ENCODE peak calls at places on chromosome 10, in eight cellular contexts. T is Calu3, F is WTC11, W is B cell, Z is tibial artery, H is thoracic aorta, S is endothelial cell, M is coronary artery. L is an unnamed sample.

GRCh38 chr10:112810651-112811215 is 139.3 kb upstream of the TCF7L2 start:
- DNase-seq in T (no peak), F (no peak), W (no peak), Z (peak), H (no peak), S (no peak), M (no peak), L (no peak)

GRCh38 chr10:780536-781524 is 91.4 kb upstream of the DIP2C start:
- DNase-seq in T (no peak), F (peak), W (no peak), Z (no peak), H (no peak), S (no peak), M (no peak), L (no peak)

GRCh38 chr10:110567201-110568054 is at the start of gene SMC3:
- DNase-seq in T (peak), F (peak), W (peak), Z (peak), H (peak), S (peak), M (peak), L (peak)

GRCh38 chr10:1377756-1378397 is 321.7 kb downstream of the WDR37 start:
- DNase-seq in T (no peak), F (no peak), W (no peak), Z (no peak), H (no peak), S (peak), M (peak), L (no peak)

GRCh38 chr10:79376078-79376628 is 28.9 kb downstream of the PPIF start:
- DNase-seq in T (no peak), F (no peak), W (no peak), Z (no peak), H (no peak), S (no peak), M (no peak), L (no peak)

GRCh38 chr10:6144609-6145413 is 56.0 kb downstream of the RBM17 start:
- DNase-seq in T (peak), F (peak), W (peak), Z (peak), H (peak), S (peak), M (peak), L (peak)

GRCh38 chr10:79070091-79070610 is 1.4 kb downstream of the ZMIZ1 start:
- DNase-seq in T (peak), F (peak), W (no peak), Z (no peak), H (no peak), S (peak), M (peak), L (peak)

GRCh38 chr10:90945496-90946070 is 24.7 kb upstream of the ANKRD1 start:
- DNase-seq in T (no peak), F (no peak), W (no peak), Z (no peak), H (no peak), S (no peak), M (no peak), L (no peak)

GRCh38 chr10:283916-284356 is 148.7 kb downstream of the ZMYND11 start:
- DNase-seq in T (no peak), F (no peak), W (peak), Z (no peak), H (no peak), S (no peak), M (no peak), L (no peak)

GRCh38 chr10:47140752-47141348 is 159.1 kb upstream of the GDF10 start:
- DNase-seq in T (no peak), F (no peak), W (no peak), Z (no peak), H (no peak), S (no peak), M (no peak), L (no peak)

GRCh38 chr10:47409866-47410256 is 25.8 kb upstream of the ZNF488 start:
- DNase-seq in T (no peak), F (no peak), W (no peak), Z (no peak), H (no peak), S (no peak), M (no peak), L (no peak)

GRCh38 chr10:61899997-61900828 is 1.3 kb upstream of the ARID5B start:
- DNase-seq in T (peak), F (peak), W (peak), Z (peak), H (no peak), S (peak), M (peak), L (peak)

GRCh38 chr10:79038841-79039201 is 29.9 kb upstream of the ZMIZ1 start:
- DNase-seq in T (no peak), F (peak), W (peak), Z (peak), H (no peak), S (no peak), M (no peak), L (peak)

GRCh38 chr10:125774581-125775191 is 935 bp downstream of the MMP21 start:
- DNase-seq in T (no peak), F (no peak), W (no peak), Z (no peak), H (no peak), S (no peak), M (no peak), L (no peak)

GRCh38 chr10:75502389-75502788 is 71.0 kb downstream of the LRMDA start:
- DNase-seq in T (no peak), F (no peak), W (no peak), Z (no peak), H (no peak), S (no peak), M (no peak), L (no peak)

GRCh38 chr10:61623101-61623500 is 39.6 kb upstream of the CABCOCO1 start:
- DNase-seq in T (no peak), F (no peak), W (no peak), Z (no peak), H (no peak), S (no peak), M (no peak), L (no peak)

GRCh38 chr10:61840403-61840802 is 61.1 kb upstream of the ARID5B start:
- DNase-seq in T (no peak), F (no peak), W (no peak), Z (no peak), H (no peak), S (no peak), M (no peak), L (no peak)

GRCh38 chr10:124332426-124332825 is 86.3 kb downstream of the OAT start:
- DNase-seq in T (no peak), F (no peak), W (peak), Z (no peak), H (no peak), S (no peak), M (no peak), L (no peak)

GRCh38 chr10:132335189-132336063 is 3.4 kb downstream of the LRRC27 start:
- DNase-seq in T (no peak), F (no peak), W (no peak), Z (peak), H (no peak), S (no peak), M (no peak), L (no peak)

GRCh38 chr10:73553316-73553715 is 37.8 kb downstream of the USP54 start:
- DNase-seq in T (no peak), F (no peak), W (no peak), Z (no peak), H (no peak), S (no peak), M (no peak), L (no peak)

GRCh38 chr10:48448796-48449195 is 142.3 kb downstream of the MAPK8 start:
- DNase-seq in T (no peak), F (no peak), W (no peak), Z (peak), H (no peak), S (no peak), M (no peak), L (no peak)

GRCh38 chr10:61971016-61971350 is 69.5 kb downstream of the ARID5B start:
- DNase-seq in T (no peak), F (no peak), W (no peak), Z (no peak), H (no peak), S (no peak), M (no peak), L (no peak)

GRCh38 chr10:71005337-71006305 is 117.3 kb upstream of the PCBD1 start:
- DNase-seq in T (no peak), F (no peak), W (no peak), Z (no peak), H (no peak), S (no peak), M (no peak), L (no peak)

GRCh38 chr10:62426086-62426485 is 51.9 kb downstream of the ZNF365 start:
- DNase-seq in T (peak), F (no peak), W (no peak), Z (no peak), H (no peak), S (no peak), M (no peak), L (no peak)

GRCh38 chr10:22252286-22252800 is 34.5 kb upstream of the EBLN1 start:
- DNase-seq in T (peak), F (peak), W (peak), Z (peak), H (no peak), S (peak), M (peak), L (peak)

GRCh38 chr10:109454691-109455090 is 468.6 kb downstream of the XPNPEP1 start:
- DNase-seq in T (no peak), F (no peak), W (no peak), Z (no peak), H (no peak), S (no peak), M (no peak), L (no peak)

GRCh38 chr10:114271014-114271778 is 32.1 kb downstream of the VWA2 start:
- DNase-seq in T (peak), F (no peak), W (no peak), Z (no peak), H (no peak), S (no peak), M (no peak), L (no peak)

GRCh38 chr10:23399701-23400144 is 39.2 kb upstream of the OTUD1 start:
- DNase-seq in T (no peak), F (no peak), W (no peak), Z (no peak), H (no peak), S (no peak), M (no peak), L (no peak)

GRCh38 chr10:30755474-30755873 is 125.9 kb upstream of the LYZL2 start:
- DNase-seq in T (no peak), F (no peak), W (no peak), Z (no peak), H (no peak), S (no peak), M (no peak), L (no peak)

GRCh38 chr10:44574596-44575480 is 189.9 kb upstream of the CXCL12 start:
- DNase-seq in T (no peak), F (no peak), W (no peak), Z (no peak), H (no peak), S (no peak), M (peak), L (no peak)

GRCh38 chr10:92550924-92551323 is 23.0 kb downstream of the IDE start:
- DNase-seq in T (no peak), F (no peak), W (no peak), Z (no peak), H (no peak), S (no peak), M (no peak), L (no peak)
- TF ChIP-seq CTCF in T (no peak), F (no peak), W (no peak), Z (no peak), H (no peak), S (peak), M (no peak), L (no peak)

GRCh38 chr10:52567247-52567580 is 205.4 kb downstream of the MBL2 start:
- DNase-seq in T (no peak), F (no peak), W (no peak), Z (no peak), H (no peak), S (no peak), M (no peak), L (no peak)

GRCh38 chr10:52570490-52570889 is 202.1 kb downstream of the MBL2 start:
- DNase-seq in T (no peak), F (no peak), W (no peak), Z (no peak), H (no peak), S (no peak), M (no peak), L (no peak)

GRCh38 chr10:52568309-52568708 is 204.3 kb downstream of the MBL2 start:
- DNase-seq in T (no peak), F (no peak), W (no peak), Z (no peak), H (no peak), S (no peak), M (no peak), L (no peak)

GRCh38 chr10:52563361-52563760 is 209.2 kb downstream of the MBL2 start:
- DNase-seq in T (no peak), F (no peak), W (no peak), Z (no peak), H (no peak), S (no peak), M (no peak), L (no peak)

GRCh38 chr10:52566471-52567246 is 205.9 kb downstream of the MBL2 start:
- DNase-seq in T (peak), F (no peak), W (no peak), Z (no peak), H (no peak), S (peak), M (no peak), L (no peak)
- TF ChIP-seq CTCF in T (peak), F (peak), W (no peak), Z (no peak), H (peak), S (peak), M (no peak), L (peak)

GRCh38 chr10:80459047-80459865 is 5.1 kb downstream of the TSPAN14 start:
- DNase-seq in T (peak), F (peak), W (peak), Z (peak), H (no peak), S (no peak), M (no peak), L (no peak)
- TF ChIP-seq CTCF in T (no peak), F (no peak), W (no peak), Z (no peak), H (no peak), S (no peak), M (no peak), L (no peak)

GRCh38 chr10:17847586-17848296 is 38.6 kb downstream of the MRC1 start:
- DNase-seq in T (no peak), F (no peak), W (no peak), Z (no peak), H (no peak), S (no peak), M (no peak), L (no peak)
- TF ChIP-seq CTCF in T (peak), F (no peak), W (peak), Z (peak), H (peak), S (peak), M (no peak), L (peak)

GRCh38 chr10:133391761-133392518 is 2.0 kb upstream of the MTG1 start:
- DNase-seq in T (no peak), F (no peak), W (no peak), Z (no peak), H (no peak), S (no peak), M (no peak), L (no peak)

GRCh38 chr10:133394801-133395221 is 854 bp downstream of the MTG1 start:
- DNase-seq in T (no peak), F (no peak), W (no peak), Z (no peak), H (no peak), S (no peak), M (no peak), L (no peak)

GRCh38 chr10:133396035-133396624 is 2.2 kb downstream of the MTG1 start:
- DNase-seq in T (no peak), F (no peak), W (no peak), Z (no peak), H (no peak), S (no peak), M (peak), L (no peak)

GRCh38 chr10:133393401-133394063 is 425 bp upstream of the MTG1 start:
- DNase-seq in T (no peak), F (no peak), W (no peak), Z (no peak), H (no peak), S (peak), M (no peak), L (no peak)

DNA sequence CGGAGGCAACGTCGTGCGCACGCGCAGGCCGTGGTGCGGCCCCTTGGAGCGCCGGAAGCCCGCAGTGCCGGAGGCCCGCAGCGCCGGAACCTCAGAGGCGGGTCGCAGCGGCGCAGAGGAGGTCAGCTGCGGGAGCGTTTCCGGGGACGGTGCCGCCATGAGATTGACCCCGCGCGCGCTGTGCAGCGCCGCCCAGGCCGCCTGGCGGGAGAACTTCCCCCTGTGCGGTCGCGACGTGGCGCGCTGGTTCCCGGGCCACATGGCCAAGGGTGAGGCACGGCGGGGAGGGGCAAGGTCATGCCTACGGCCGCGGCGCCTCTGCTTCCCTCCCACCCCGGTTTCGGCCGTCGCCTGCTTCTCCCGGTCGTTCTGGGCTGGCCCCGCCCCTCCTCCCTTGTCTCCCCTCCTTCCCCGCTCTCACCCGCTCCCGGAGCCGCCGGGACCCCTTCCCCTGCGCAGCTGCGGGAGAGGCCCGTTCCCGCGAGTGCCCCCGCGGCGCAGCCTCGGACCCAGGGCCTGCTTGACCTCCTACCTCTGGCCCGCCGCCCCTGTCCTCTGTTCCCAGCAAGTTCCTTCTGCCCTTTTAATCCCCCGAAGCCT is at the start of gene MTG1:
- DNase-seq in T (peak), F (peak), W (peak), Z (peak), H (peak), S (peak), M (peak), L (peak)
- TF ChIP-seq CTCF in T (no peak), F (no peak), W (no peak), Z (peak), H (peak), S (no peak), M (no peak), L (no peak)

DNA sequence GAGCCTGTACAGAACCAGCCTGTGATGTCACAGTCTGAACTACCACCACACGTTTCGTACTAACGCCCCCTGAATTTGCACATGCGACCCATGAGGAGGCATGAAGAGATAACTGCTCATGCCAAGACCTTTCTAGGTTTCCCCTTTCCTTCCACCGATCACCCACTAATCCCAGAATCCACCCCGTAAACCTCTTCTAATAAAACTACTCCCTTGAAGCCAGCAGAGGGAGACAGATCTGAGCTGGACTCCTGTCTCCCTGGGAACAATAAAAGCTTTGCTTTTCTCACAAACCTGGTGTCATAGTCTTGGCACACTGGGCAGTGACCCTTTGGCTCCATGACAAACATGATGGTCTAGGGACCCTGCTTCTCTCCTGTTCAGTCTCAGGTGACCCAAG is 144.5 kb downstream of the FRMD4A start:
- DNase-seq in T (no peak), F (no peak), W (no peak), Z (no peak), H (no peak), S (no peak), M (no peak), L (no peak)
- TF ChIP-seq CTCF in T (no peak), F (peak), W (no peak), Z (no peak), H (no peak), S (peak), M (no peak), L (peak)

GRCh38 chr10:35642023-35642792 is at the start of gene FZD8:
- DNase-seq in T (peak), F (peak), W (peak), Z (peak), H (peak), S (peak), M (peak), L (peak)
- TF ChIP-seq CTCF in T (no peak), F (no peak), W (no peak), Z (no peak), H (no peak), S (peak), M (no peak), L (no peak)

GRCh38 chr10:93746844-93747284 is 10.9 kb upstream of the LGI1 start:
- DNase-seq in T (peak), F (peak), W (no peak), Z (peak), H (no peak), S (peak), M (no peak), L (no peak)
- TF ChIP-seq CTCF in T (peak), F (peak), W (no peak), Z (no peak), H (no peak), S (peak), M (no peak), L (peak)

GRCh38 chr10:80583681-80584080 is 46.0 kb downstream of the SH2D4B start:
- DNase-seq in T (no peak), F (no peak), W (no peak), Z (no peak), H (no peak), S (no peak), M (no peak), L (no peak)
- TF ChIP-seq CTCF in T (no peak), F (no peak), W (no peak), Z (no peak), H (no peak), S (no peak), M (no peak), L (no peak)

L was measured in glutamatergic neuron.